ENCODE peak calls at places on chromosome 7, in four cellular contexts. R is K562, Q is HepG2, M is HCT116. C is an unnamed sample.

GRCh38 chr7:7719235-7719634 is 828 bp upstream of the RPA3 start:
- DNase-seq in R (no peak), Q (peak; percentile 37), M (peak; percentile 26), C (peak; percentile 69)

GRCh38 chr7:96179863-96180262 is 142.0 kb downstream of the SLC25A13 start:
- DNase-seq in R (no peak), Q (no peak), M (no peak), C (no peak)

GRCh38 chr7:40709077-40709964 is 574.5 kb downstream of the SUGCT start:
- DNase-seq in R (no peak), Q (no peak), M (no peak), C (no peak)

GRCh38 chr7:158995514-158995913 is 139.2 kb downstream of the DYNC2I1 start:
- DNase-seq in R (no peak), Q (no peak), M (no peak), C (no peak)

GRCh38 chr7:144477348-144477747 is 73.9 kb upstream of the NOBOX start:
- DNase-seq in R (no peak), Q (no peak), M (no peak), C (no peak)

GRCh38 chr7:77383333-77383740 is 32.8 kb downstream of the GSAP start:
- DNase-seq in R (no peak), Q (peak; percentile 11), M (no peak), C (no peak)

GRCh38 chr7:146659732-146660131 is 543.1 kb downstream of the CNTNAP2 start:
- DNase-seq in R (no peak), Q (no peak), M (no peak), C (no peak)

GRCh38 chr7:8051998-8052397 is 83.4 kb downstream of the GLCCI1 start:
- DNase-seq in R (no peak), Q (no peak), M (no peak), C (no peak)

GRCh38 chr7:135147899-135148721 is at the start of gene TMEM140:
- DNase-seq in R (peak; percentile 23), Q (peak; percentile 94), M (no peak), C (peak; percentile 84)

GRCh38 chr7:127504715-127505114 is 80.7 kb downstream of the GCC1 start:
- DNase-seq in R (peak; percentile 58), Q (peak; percentile 22), M (no peak), C (no peak)

GRCh38 chr7:24340727-24341126 is 56.7 kb downstream of the NPY start:
- DNase-seq in R (no peak), Q (no peak), M (no peak), C (no peak)

GRCh38 chr7:151485006-151485732 is 34.5 kb downstream of the RHEB start:
- DNase-seq in R (peak; percentile 55), Q (no peak), M (peak; percentile 29), C (no peak)

GRCh38 chr7:146053492-146053891 is 63.1 kb upstream of the CNTNAP2 start:
- DNase-seq in R (peak; percentile 64), Q (no peak), M (no peak), C (no peak)

GRCh38 chr7:8435120-8435519 is 1.7 kb downstream of the NXPH1 start:
- DNase-seq in R (no peak), Q (no peak), M (no peak), C (no peak)

GRCh38 chr7:16416289-16417282 is 4.8 kb downstream of the CRPPA start:
- DNase-seq in R (no peak), Q (no peak), M (no peak), C (no peak)

GRCh38 chr7:107700570-107700969 is 39.9 kb downstream of the SLC26A4 start:
- DNase-seq in R (no peak), Q (no peak), M (no peak), C (no peak)

GRCh38 chr7:152137476-152138025 is 112.1 kb downstream of the GALNT11 start:
- DNase-seq in R (no peak), Q (no peak), M (no peak), C (no peak)

GRCh38 chr7:127177156-127177555 is 75.6 kb downstream of the GRM8 start:
- DNase-seq in R (no peak), Q (no peak), M (no peak), C (no peak)

GRCh38 chr7:127986581-127987461 is 44.4 kb downstream of the LRRC4 start:
- DNase-seq in R (peak; percentile 84), Q (no peak), M (no peak), C (no peak)

GRCh38 chr7:119472398-119473038 is 800.5 kb upstream of the KCND2 start:
- DNase-seq in R (no peak), Q (no peak), M (no peak), C (no peak)

GRCh38 chr7:115728518-115728917 is 302.0 kb downstream of the TFEC start:
- DNase-seq in R (no peak), Q (no peak), M (no peak), C (no peak)

GRCh38 chr7:96321041-96321669 is 743 bp downstream of the SLC25A13 start:
- DNase-seq in R (peak; percentile 90), Q (peak; percentile 88), M (peak; percentile 77), C (peak; percentile 58)

GRCh38 chr7:90455163-90456030 is 14.0 kb upstream of the PTTG1IP2 start:
- DNase-seq in R (peak; percentile 44), Q (peak; percentile 10), M (peak; percentile 28), C (no peak)

GRCh38 chr7:44637788-44638594 is 31.6 kb downstream of the OGDH start:
- DNase-seq in R (peak; percentile 55), Q (no peak), M (peak; percentile 91), C (peak; percentile 56)

GRCh38 chr7:44634839-44635591 is 28.6 kb downstream of the OGDH start:
- DNase-seq in R (peak; percentile 73), Q (no peak), M (no peak), C (no peak)

GRCh38 chr7:44636926-44637325 is 30.5 kb downstream of the OGDH start:
- DNase-seq in R (no peak), Q (no peak), M (no peak), C (no peak)

GRCh38 chr7:44634187-44634838 is 27.9 kb downstream of the OGDH start:
- DNase-seq in R (no peak), Q (peak; percentile 25), M (no peak), C (no peak)

DNA sequence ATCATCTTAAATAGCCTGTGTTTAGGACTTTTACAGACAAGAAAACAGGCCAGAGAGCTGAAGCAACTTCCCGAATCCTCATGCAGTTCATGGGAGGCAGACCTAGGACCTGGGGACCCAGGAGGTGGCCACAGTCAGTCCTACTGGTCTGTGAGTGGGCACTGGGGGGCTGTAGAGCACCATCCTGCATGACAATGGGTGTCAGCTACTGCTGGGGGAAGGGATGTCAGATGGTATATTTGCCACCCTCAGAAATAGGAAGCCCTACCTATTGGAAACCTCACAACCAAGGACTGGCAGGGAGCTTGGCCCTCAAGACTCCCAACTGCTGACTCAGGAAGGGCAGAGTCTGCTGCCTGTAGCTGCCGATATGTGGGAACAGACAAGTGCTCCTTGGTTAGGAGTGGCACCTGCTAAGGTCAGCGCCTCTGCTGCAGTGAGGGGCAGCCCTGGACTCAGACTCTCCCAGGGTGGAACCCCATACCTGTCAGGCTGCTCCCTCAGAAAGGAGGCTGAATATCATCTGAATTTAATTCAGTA is 29.7 kb downstream of the OGDH start:
- DNase-seq in R (no peak), Q (no peak), M (no peak), C (no peak)
- H3K4me1 ChIP-seq in R (peaks cover 42% of the 10 kb centered on the region), Q (peaks cover 49% of the 10 kb centered on the region), M (peaks cover 74% of the 10 kb centered on the region), C (peaks cover 56% of the 10 kb centered on the region)

DNA sequence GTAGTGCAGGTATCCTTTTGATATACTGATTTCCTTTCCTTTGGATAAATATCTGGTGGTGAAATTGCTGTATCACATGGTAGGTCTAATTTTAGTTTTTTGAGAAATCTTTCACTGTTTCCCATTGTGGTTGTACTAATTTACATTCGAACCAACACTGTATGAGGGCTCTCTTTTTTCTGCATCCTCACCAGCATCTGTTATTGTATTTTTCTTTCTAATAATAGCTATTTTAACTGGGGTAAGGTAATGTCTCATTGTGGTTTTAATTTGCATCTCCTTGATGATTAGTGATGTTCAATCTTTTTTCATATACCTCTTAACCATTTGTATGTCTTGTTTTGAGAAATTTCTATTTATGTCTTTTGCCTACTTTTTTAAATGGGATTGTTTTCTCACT is 335.4 kb upstream of the MTPN start:
- DNase-seq in R (no peak), Q (no peak), M (no peak), C (no peak)
- H3K9me3 ChIP-seq in R (no peaks in the 10 kb centered on the region), Q (peaks cover 17% of the 10 kb centered on the region), M (no peaks in the 10 kb centered on the region), C (no peaks in the 10 kb centered on the region)

GRCh38 chr7:2202901-2203550 is 29.7 kb downstream of the MAD1L1 start:
- DNase-seq in R (no peak), Q (no peak), M (no peak), C (no peak)
- TF ChIP-seq TCF7L2 in R (no peak), Q (no peak), M (no peak), C (no peak)

GRCh38 chr7:66740302-66740979 is at the start of gene RABGEF1:
- DNase-seq in R (peak; percentile 98), Q (peak; percentile 94), M (peak; percentile 89), C (peak; percentile 59)
- H3K4me1 ChIP-seq in R (peaks cover 32% of the 10 kb centered on the region), Q (peaks cover 30% of the 10 kb centered on the region), M (peaks cover 16% of the 10 kb centered on the region), C (peaks cover 5% of the 10 kb centered on the region)

DNA sequence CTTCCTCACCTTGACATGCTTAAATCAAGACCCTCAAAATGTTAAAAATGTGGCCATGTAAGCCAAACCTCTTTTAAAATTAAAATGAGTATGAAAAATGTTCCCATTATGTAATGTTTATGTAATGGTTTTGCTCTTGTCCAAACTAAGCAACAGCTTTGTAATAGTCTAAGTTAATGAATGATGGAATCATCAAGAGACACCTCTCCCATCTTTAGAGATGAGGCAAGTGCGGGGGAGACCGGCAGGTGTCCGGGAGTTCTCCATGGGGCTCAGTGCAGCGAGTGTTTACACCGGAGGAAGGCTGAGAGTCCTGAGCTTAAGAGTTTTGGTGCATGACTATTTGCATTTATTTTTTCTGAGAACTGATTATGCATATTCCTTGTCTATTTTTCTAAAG is 384.9 kb upstream of the RNF32 start:
- DNase-seq in R (no peak), Q (no peak), M (no peak), C (no peak)
- H3K9me3 ChIP-seq in R (no peaks in the 10 kb centered on the region), Q (no peaks in the 10 kb centered on the region), M (no peaks in the 10 kb centered on the region), C (no peaks in the 10 kb centered on the region)

GRCh38 chr7:76318488-76319353 is 16.2 kb downstream of the HSPB1 start:
- DNase-seq in R (peak; percentile 80), Q (peak; percentile 84), M (no peak), C (no peak)
- TF ChIP-seq TCF7L2 in R (no peak), Q (no peak), M (no peak), C (no peak)

GRCh38 chr7:830069-830468 is 2.2 kb upstream of the SUN1 start:
- DNase-seq in R (no peak), Q (no peak), M (no peak), C (no peak)
- H3K4me1 ChIP-seq in R (peaks cover 33% of the 10 kb centered on the region), Q (peaks cover 15% of the 10 kb centered on the region), M (peaks cover 66% of the 10 kb centered on the region), C (peaks cover 30% of the 10 kb centered on the region)

GRCh38 chr7:65002972-65003585 is 3.4 kb downstream of the ERV3-1 start:
- DNase-seq in R (no peak), Q (no peak), M (no peak), C (no peak)
- H3K9me3 ChIP-seq in R (peaks cover 30% of the 10 kb centered on the region), Q (no peaks in the 10 kb centered on the region), M (peaks cover 6% of the 10 kb centered on the region), C (peaks cover 28% of the 10 kb centered on the region)